ENCODE peak calls at places on chromosomes 2 and 18, in seven cellular contexts. One of them, this sample, is unnamed.

GRCh38 chr2:237726401-237726830 is 72.2 kb upstream of the RBM44 start:
- DNase-seq in A549: no peak
- DNase-seq in GM12878: no peak
- DNase-seq in HepG2: no peak
- DNase-seq in K562: no peak
- DNase-seq in HCT116: no peak
- DNase-seq in endothelial cell of umbilical vein: peak
- DNase-seq in this sample: no peak

GRCh38 chr2:126644630-126645191 is 11.2 kb upstream of the GYPC start:
- DNase-seq in A549: no peak
- DNase-seq in GM12878: no peak
- DNase-seq in HepG2: no peak
- DNase-seq in K562: peak
- DNase-seq in HCT116: no peak
- DNase-seq in endothelial cell of umbilical vein: no peak
- DNase-seq in this sample: peak

GRCh38 chr2:133641497-133641896 is 73.2 kb upstream of the NCKAP5 start:
- DNase-seq in A549: no peak
- DNase-seq in GM12878: no peak
- DNase-seq in HepG2: no peak
- DNase-seq in K562: no peak
- DNase-seq in HCT116: peak
- DNase-seq in endothelial cell of umbilical vein: no peak
- DNase-seq in this sample: peak

GRCh38 chr2:191577611-191578010 is 100.3 kb upstream of the NABP1 start:
- DNase-seq in A549: no peak
- DNase-seq in GM12878: no peak
- DNase-seq in HepG2: no peak
- DNase-seq in K562: no peak
- DNase-seq in HCT116: no peak
- DNase-seq in endothelial cell of umbilical vein: no peak
- DNase-seq in this sample: no peak

GRCh38 chr2:192195548-192196418 is 1.1 kb upstream of the TMEFF2 start:
- DNase-seq in A549: peak
- DNase-seq in GM12878: no peak
- DNase-seq in HepG2: no peak
- DNase-seq in K562: no peak
- DNase-seq in HCT116: no peak
- DNase-seq in endothelial cell of umbilical vein: peak
- DNase-seq in this sample: no peak

GRCh38 chr2:241036964-241037421 is 38.6 kb downstream of the SNED1 start:
- DNase-seq in A549: no peak
- DNase-seq in GM12878: peak
- DNase-seq in HepG2: no peak
- DNase-seq in K562: no peak
- DNase-seq in HCT116: no peak
- DNase-seq in endothelial cell of umbilical vein: no peak
- DNase-seq in this sample: no peak

GRCh38 chr18:63285332-63285731 is 34.2 kb downstream of the BCL2 start:
- DNase-seq in A549: no peak
- DNase-seq in GM12878: peak
- DNase-seq in HepG2: no peak
- DNase-seq in K562: no peak
- DNase-seq in HCT116: no peak
- DNase-seq in endothelial cell of umbilical vein: no peak
- DNase-seq in this sample: no peak

GRCh38 chr2:10369269-10370255 is 66.9 kb downstream of the HPCAL1 start:
- DNase-seq in A549: no peak
- DNase-seq in GM12878: no peak
- DNase-seq in HepG2: peak
- DNase-seq in K562: peak
- DNase-seq in HCT116: no peak
- DNase-seq in endothelial cell of umbilical vein: no peak
- DNase-seq in this sample: no peak

GRCh38 chr2:33168425-33168824 is 221.7 kb downstream of the LTBP1 start:
- DNase-seq in A549: no peak
- DNase-seq in GM12878: no peak
- DNase-seq in HepG2: no peak
- DNase-seq in K562: no peak
- DNase-seq in HCT116: no peak
- DNase-seq in endothelial cell of umbilical vein: no peak
- DNase-seq in this sample: no peak

GRCh38 chr18:54148151-54148550 is 76.3 kb downstream of the MBD2 start:
- DNase-seq in A549: no peak
- DNase-seq in GM12878: no peak
- DNase-seq in HepG2: no peak
- DNase-seq in K562: no peak
- DNase-seq in HCT116: no peak
- DNase-seq in endothelial cell of umbilical vein: no peak
- DNase-seq in this sample: no peak

GRCh38 chr2:135802350-135802749 is 34.6 kb downstream of the LCT start:
- DNase-seq in A549: no peak
- DNase-seq in GM12878: no peak
- DNase-seq in HepG2: no peak
- DNase-seq in K562: no peak
- DNase-seq in HCT116: no peak
- DNase-seq in endothelial cell of umbilical vein: no peak
- DNase-seq in this sample: no peak

GRCh38 chr2:128607981-128608506 is 289.4 kb upstream of the HS6ST1 start:
- DNase-seq in A549: no peak
- DNase-seq in GM12878: no peak
- DNase-seq in HepG2: no peak
- DNase-seq in K562: no peak
- DNase-seq in HCT116: no peak
- DNase-seq in endothelial cell of umbilical vein: no peak
- DNase-seq in this sample: no peak

GRCh38 chr18:48680339-48680738 is 141.5 kb downstream of the CTIF start:
- DNase-seq in A549: no peak
- DNase-seq in GM12878: no peak
- DNase-seq in HepG2: no peak
- DNase-seq in K562: no peak
- DNase-seq in HCT116: no peak
- DNase-seq in endothelial cell of umbilical vein: peak
- DNase-seq in this sample: no peak

GRCh38 chr18:79549638-79550000 is 130.0 kb upstream of the CTDP1 start:
- DNase-seq in A549: no peak
- DNase-seq in GM12878: no peak
- DNase-seq in HepG2: no peak
- DNase-seq in K562: no peak
- DNase-seq in HCT116: no peak
- DNase-seq in endothelial cell of umbilical vein: no peak
- DNase-seq in this sample: no peak

GRCh38 chr2:20499387-20499786 is 52.5 kb downstream of the RHOB start:
- DNase-seq in A549: no peak
- DNase-seq in GM12878: no peak
- DNase-seq in HepG2: no peak
- DNase-seq in K562: no peak
- DNase-seq in HCT116: no peak
- DNase-seq in endothelial cell of umbilical vein: no peak
- DNase-seq in this sample: no peak

GRCh38 chr2:74675090-74675489 is 21.0 kb downstream of the SEMA4F start:
- DNase-seq in A549: no peak
- DNase-seq in GM12878: no peak
- DNase-seq in HepG2: no peak
- DNase-seq in K562: no peak
- DNase-seq in HCT116: no peak
- DNase-seq in endothelial cell of umbilical vein: no peak
- DNase-seq in this sample: no peak

GRCh38 chr2:234191819-234192407 is 141.4 kb downstream of the SPP2 start:
- DNase-seq in A549: peak
- DNase-seq in GM12878: no peak
- DNase-seq in HepG2: no peak
- DNase-seq in K562: no peak
- DNase-seq in HCT116: peak
- DNase-seq in endothelial cell of umbilical vein: no peak
- DNase-seq in this sample: no peak

GRCh38 chr18:62339106-62339988 is 14.2 kb downstream of the TNFRSF11A start:
- DNase-seq in A549: peak
- DNase-seq in GM12878: no peak
- DNase-seq in HepG2: no peak
- DNase-seq in K562: peak
- DNase-seq in HCT116: peak
- DNase-seq in endothelial cell of umbilical vein: peak
- DNase-seq in this sample: peak

DNA sequence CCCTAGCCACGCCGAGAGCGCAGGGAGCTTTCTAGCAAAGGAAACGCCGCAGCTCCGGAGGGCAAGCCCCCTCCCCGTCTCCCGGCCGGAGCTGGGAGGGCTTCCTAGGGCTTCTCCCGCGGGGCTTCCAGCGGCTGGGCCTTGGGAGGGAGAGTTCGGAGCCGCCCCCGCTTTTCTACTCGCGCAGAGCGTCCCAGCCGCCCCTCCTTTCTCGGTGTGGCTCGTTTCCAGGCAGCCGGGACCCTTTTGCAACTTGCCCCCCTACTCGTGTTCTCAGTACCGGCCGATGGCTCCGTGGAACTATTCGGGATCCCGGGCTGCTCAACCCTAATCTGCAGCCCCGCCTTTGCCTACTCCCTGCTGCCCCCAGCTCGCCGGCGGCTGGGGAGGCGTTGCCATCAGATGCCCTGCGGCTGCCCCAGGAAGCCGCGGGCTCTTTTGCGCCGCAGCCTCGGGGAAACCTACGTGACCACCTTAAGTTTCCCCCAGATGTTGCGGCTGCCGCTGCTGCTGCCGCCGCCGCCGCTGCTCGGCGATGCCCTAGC is 1.5 kb upstream of the NR4A2 start:
- DNase-seq in A549: no peak
- DNase-seq in GM12878: no peak
- DNase-seq in HepG2: peak
- DNase-seq in K562: no peak
- DNase-seq in HCT116: no peak
- DNase-seq in endothelial cell of umbilical vein: peak
- DNase-seq in this sample: peak
- TF ChIP-seq POLR2A in A549: no peak
- TF ChIP-seq POLR2A in GM12878: peak
- TF ChIP-seq POLR2A in HepG2: no peak
- TF ChIP-seq POLR2A in K562: peak
- TF ChIP-seq POLR2A in HCT116: peak
- TF ChIP-seq POLR2A in endothelial cell of umbilical vein: no peak
- TF ChIP-seq POLR2A in this sample: no peak

DNA sequence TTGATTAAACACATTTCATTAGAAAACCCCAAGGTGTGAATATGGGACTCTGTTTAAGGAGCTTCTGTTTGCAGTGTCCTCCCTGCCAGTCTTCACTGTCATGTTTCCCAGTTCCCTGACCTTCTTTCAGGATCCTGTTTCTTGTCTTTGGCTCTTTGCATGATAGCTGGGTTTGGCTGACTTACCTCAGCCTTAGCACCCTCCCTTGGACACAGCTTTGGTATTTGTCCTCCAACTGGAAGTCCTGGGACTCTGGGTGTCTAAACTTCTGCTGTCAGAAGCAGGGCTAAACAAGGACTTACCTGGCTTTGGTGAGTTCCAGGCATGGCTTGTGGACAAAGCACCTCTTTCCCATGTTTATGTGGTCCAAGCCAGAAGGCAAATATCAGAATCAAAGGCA is 11.2 kb upstream of the PAIP2B start:
- DNase-seq in A549: no peak
- DNase-seq in GM12878: no peak
- DNase-seq in HepG2: no peak
- DNase-seq in K562: no peak
- DNase-seq in HCT116: no peak
- DNase-seq in endothelial cell of umbilical vein: no peak
- DNase-seq in this sample: no peak
- TF ChIP-seq MAX in A549: no peak
- TF ChIP-seq MAX in GM12878: no peak
- TF ChIP-seq MAX in HepG2: no peak
- TF ChIP-seq MAX in K562: no peak
- TF ChIP-seq MAX in HCT116: no peak
- TF ChIP-seq MAX in endothelial cell of umbilical vein: no peak
- TF ChIP-seq MAX in this sample: no peak

DNA sequence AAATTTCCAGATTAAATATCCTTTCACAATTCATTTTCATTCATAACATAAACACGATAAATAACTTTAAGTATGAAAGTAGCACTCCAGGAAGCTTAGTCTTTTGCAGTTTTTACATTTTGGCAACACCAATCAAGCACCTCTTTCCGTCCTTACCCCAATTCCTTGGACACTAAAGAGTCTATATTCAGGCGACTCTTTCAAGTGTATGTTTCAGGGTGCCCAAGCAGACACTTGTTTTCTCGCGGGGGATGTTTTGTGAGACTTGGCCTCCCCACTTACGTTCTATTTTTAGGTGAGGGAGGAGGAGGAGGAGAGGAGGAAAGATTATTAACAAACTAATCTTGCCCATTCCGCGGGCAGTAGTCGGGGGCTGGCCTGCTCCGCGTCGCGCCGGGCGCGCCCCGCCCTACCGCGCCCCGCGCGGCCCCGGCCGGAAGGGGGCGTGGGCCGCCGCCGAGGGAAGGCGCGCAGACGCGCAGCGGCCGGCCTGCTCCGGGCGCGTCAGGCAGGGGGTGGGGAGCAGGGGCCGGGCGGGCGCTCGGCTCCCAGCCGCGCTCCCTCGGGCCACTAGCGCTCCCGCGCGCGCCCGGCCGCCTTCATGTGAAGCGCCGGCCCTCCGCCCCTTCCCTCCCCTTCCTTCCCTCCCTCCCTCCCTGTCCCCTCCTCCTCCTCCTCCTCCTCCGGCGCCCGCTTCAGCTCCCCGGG is at the start of gene ITPRID2:
- DNase-seq in A549: peak
- DNase-seq in GM12878: no peak
- DNase-seq in HepG2: peak
- DNase-seq in K562: peak
- DNase-seq in HCT116: peak
- DNase-seq in endothelial cell of umbilical vein: peak
- DNase-seq in this sample: peak
- TF ChIP-seq CTCF in A549: no peak
- TF ChIP-seq CTCF in GM12878: no peak
- TF ChIP-seq CTCF in HepG2: no peak
- TF ChIP-seq CTCF in K562: peak
- TF ChIP-seq CTCF in HCT116: no peak
- TF ChIP-seq CTCF in endothelial cell of umbilical vein: no peak
- TF ChIP-seq CTCF in this sample: no peak

DNA sequence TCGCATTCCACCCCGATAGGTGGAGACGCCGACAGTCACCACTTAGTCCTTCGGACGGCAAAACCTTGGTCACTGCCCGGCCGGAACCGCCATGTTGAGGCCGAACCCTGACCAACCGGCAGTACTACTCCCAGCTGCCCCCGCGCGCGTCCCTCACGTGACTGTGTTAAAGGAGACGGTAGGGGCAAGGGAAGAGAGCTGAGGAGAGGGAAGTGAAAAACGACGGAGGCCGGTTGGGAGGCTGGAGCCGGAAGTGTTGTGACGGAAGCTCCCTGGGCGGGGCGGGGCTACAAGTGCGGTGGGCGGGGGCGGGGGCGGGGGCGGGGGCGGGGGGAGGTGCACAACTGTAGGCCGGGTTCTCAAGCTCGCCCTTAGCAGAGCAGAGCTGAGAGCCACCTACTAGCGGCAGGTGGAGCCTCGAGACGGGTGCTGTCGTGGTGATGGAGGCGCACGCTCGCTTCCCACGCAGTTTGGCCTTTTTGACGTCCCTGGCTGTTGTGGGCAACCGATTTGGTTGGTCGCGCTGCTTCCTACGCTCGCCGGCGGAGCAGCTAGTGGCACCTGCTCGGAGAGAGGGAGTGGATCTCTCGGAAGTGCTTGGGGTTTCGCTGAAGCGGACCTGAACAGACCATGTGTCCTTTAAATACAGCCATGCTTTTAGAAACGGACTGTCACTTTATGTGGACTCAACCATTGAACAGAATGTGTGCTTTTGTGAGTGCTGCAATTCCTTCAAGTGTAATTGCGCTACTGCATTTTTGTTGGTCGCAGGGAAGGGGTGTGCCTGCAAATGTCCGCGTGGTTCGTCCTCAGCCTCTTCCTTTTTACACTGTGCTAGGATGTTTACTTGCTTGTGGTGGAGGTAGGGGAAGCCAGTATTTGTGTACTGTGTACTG is at the start of gene TRAPPC8:
- DNase-seq in A549: peak
- DNase-seq in GM12878: peak
- DNase-seq in HepG2: peak
- DNase-seq in K562: peak
- DNase-seq in HCT116: peak
- DNase-seq in endothelial cell of umbilical vein: peak
- DNase-seq in this sample: peak
- TF ChIP-seq POLR2A in A549: peak
- TF ChIP-seq POLR2A in GM12878: peak
- TF ChIP-seq POLR2A in HepG2: peak
- TF ChIP-seq POLR2A in K562: peak
- TF ChIP-seq POLR2A in HCT116: peak
- TF ChIP-seq POLR2A in endothelial cell of umbilical vein: peak
- TF ChIP-seq POLR2A in this sample: peak